ENCODE peak calls at places on chromosomes 7 and 10, in eight cellular contexts. One of them, this sample, is unnamed.

GRCh38 chr10:80204193-80204714 is 1.1 kb downstream of the ANXA11 start:
- DNase-seq in fibroblast of the aortic adventitia: no peak
- DNase-seq in HFFc6: peak; percentile 15
- DNase-seq in K562: no peak
- DNase-seq in cardiac muscle cell: no peak
- DNase-seq in ovary: no peak
- DNase-seq in Calu3: peak; percentile 87
- DNase-seq in A549: no peak
- DNase-seq in this sample: no peak

GRCh38 chr10:44333511-44333910 is 51.4 kb downstream of the CXCL12 start:
- DNase-seq in fibroblast of the aortic adventitia: no peak
- DNase-seq in HFFc6: no peak
- DNase-seq in K562: no peak
- DNase-seq in cardiac muscle cell: no peak
- DNase-seq in ovary: no peak
- DNase-seq in Calu3: no peak
- DNase-seq in A549: no peak
- DNase-seq in this sample: no peak

GRCh38 chr10:52756295-52756694 is 16.3 kb downstream of the MBL2 start:
- DNase-seq in fibroblast of the aortic adventitia: no peak
- DNase-seq in HFFc6: no peak
- DNase-seq in K562: no peak
- DNase-seq in cardiac muscle cell: peak; percentile 37
- DNase-seq in ovary: no peak
- DNase-seq in Calu3: no peak
- DNase-seq in A549: no peak
- DNase-seq in this sample: no peak

GRCh38 chr7:118755067-118755625 is 530.6 kb downstream of the ANKRD7 start:
- DNase-seq in fibroblast of the aortic adventitia: no peak
- DNase-seq in HFFc6: no peak
- DNase-seq in K562: no peak
- DNase-seq in cardiac muscle cell: no peak
- DNase-seq in ovary: no peak
- DNase-seq in Calu3: no peak
- DNase-seq in A549: no peak
- DNase-seq in this sample: no peak

GRCh38 chr7:79822620-79823240 is 311.9 kb upstream of the GNAI1 start:
- DNase-seq in fibroblast of the aortic adventitia: peak; percentile 14
- DNase-seq in HFFc6: no peak
- DNase-seq in K562: no peak
- DNase-seq in cardiac muscle cell: peak; percentile 8
- DNase-seq in ovary: no peak
- DNase-seq in Calu3: no peak
- DNase-seq in A549: no peak
- DNase-seq in this sample: no peak

GRCh38 chr7:108080094-108080656 is 50.0 kb downstream of the LAMB4 start:
- DNase-seq in fibroblast of the aortic adventitia: peak; percentile 27
- DNase-seq in HFFc6: no peak
- DNase-seq in K562: peak; percentile 90
- DNase-seq in cardiac muscle cell: peak; percentile 57
- DNase-seq in ovary: no peak
- DNase-seq in Calu3: no peak
- DNase-seq in A549: no peak
- DNase-seq in this sample: no peak

GRCh38 chr7:50206521-50207250 is 97.8 kb upstream of the IKZF1 start:
- DNase-seq in fibroblast of the aortic adventitia: no peak
- DNase-seq in HFFc6: no peak
- DNase-seq in K562: no peak
- DNase-seq in cardiac muscle cell: no peak
- DNase-seq in ovary: no peak
- DNase-seq in Calu3: no peak
- DNase-seq in A549: no peak
- DNase-seq in this sample: no peak

GRCh38 chr10:133336131-133337078 is at the start of gene CALY:
- DNase-seq in fibroblast of the aortic adventitia: no peak
- DNase-seq in HFFc6: no peak
- DNase-seq in K562: peak; percentile 78
- DNase-seq in cardiac muscle cell: no peak
- DNase-seq in ovary: no peak
- DNase-seq in Calu3: peak; percentile 25
- DNase-seq in A549: peak; percentile 72
- DNase-seq in this sample: peak; percentile 55

GRCh38 chr10:132329565-132330485 is 2.2 kb upstream of the LRRC27 start:
- DNase-seq in fibroblast of the aortic adventitia: peak; percentile 53
- DNase-seq in HFFc6: peak; percentile 66
- DNase-seq in K562: peak; percentile 52
- DNase-seq in cardiac muscle cell: peak; percentile 73
- DNase-seq in ovary: no peak
- DNase-seq in Calu3: peak; percentile 24
- DNase-seq in A549: peak; percentile 69
- DNase-seq in this sample: no peak

GRCh38 chr7:54839538-54840213 is 80.7 kb upstream of the SEC61G start:
- DNase-seq in fibroblast of the aortic adventitia: peak; percentile 82
- DNase-seq in HFFc6: peak; percentile 47
- DNase-seq in K562: peak; percentile 11
- DNase-seq in cardiac muscle cell: peak; percentile 57
- DNase-seq in ovary: peak; percentile 36
- DNase-seq in Calu3: peak; percentile 95
- DNase-seq in A549: peak; percentile 80
- DNase-seq in this sample: no peak

GRCh38 chr10:63553031-63553430 is 31.8 kb downstream of the REEP3 start:
- DNase-seq in fibroblast of the aortic adventitia: peak; percentile 61
- DNase-seq in HFFc6: peak; percentile 81
- DNase-seq in K562: no peak
- DNase-seq in cardiac muscle cell: peak; percentile 74
- DNase-seq in ovary: no peak
- DNase-seq in Calu3: peak; percentile 70
- DNase-seq in A549: no peak
- DNase-seq in this sample: no peak

GRCh38 chr7:132739271-132739955 is 163.1 kb upstream of the PLXNA4 start:
- DNase-seq in fibroblast of the aortic adventitia: peak; percentile 99
- DNase-seq in HFFc6: peak; percentile 88
- DNase-seq in K562: no peak
- DNase-seq in cardiac muscle cell: peak; percentile 93
- DNase-seq in ovary: peak; percentile 16
- DNase-seq in Calu3: no peak
- DNase-seq in A549: peak; percentile 38
- DNase-seq in this sample: no peak

GRCh38 chr10:32273326-32273725 is 73.6 kb downstream of the EPC1 start:
- DNase-seq in fibroblast of the aortic adventitia: no peak
- DNase-seq in HFFc6: no peak
- DNase-seq in K562: no peak
- DNase-seq in cardiac muscle cell: no peak
- DNase-seq in ovary: no peak
- DNase-seq in Calu3: no peak
- DNase-seq in A549: no peak
- DNase-seq in this sample: no peak

GRCh38 chr7:38561166-38561565 is 70.0 kb downstream of the AMPH start:
- DNase-seq in fibroblast of the aortic adventitia: no peak
- DNase-seq in HFFc6: peak; percentile 23
- DNase-seq in K562: no peak
- DNase-seq in cardiac muscle cell: no peak
- DNase-seq in ovary: no peak
- DNase-seq in Calu3: no peak
- DNase-seq in A549: no peak
- DNase-seq in this sample: no peak

GRCh38 chr7:4849390-4849789 is 12.4 kb downstream of the PAPOLB start:
- DNase-seq in fibroblast of the aortic adventitia: peak; percentile 35
- DNase-seq in HFFc6: peak; percentile 45
- DNase-seq in K562: peak; percentile 64
- DNase-seq in cardiac muscle cell: peak; percentile 17
- DNase-seq in ovary: no peak
- DNase-seq in Calu3: peak; percentile 55
- DNase-seq in A549: peak; percentile 21
- DNase-seq in this sample: no peak

GRCh38 chr7:49852619-49853462 is 79.4 kb downstream of the VWC2 start:
- DNase-seq in fibroblast of the aortic adventitia: peak; percentile 28
- DNase-seq in HFFc6: peak; percentile 40
- DNase-seq in K562: peak; percentile 46
- DNase-seq in cardiac muscle cell: peak; percentile 61
- DNase-seq in ovary: peak; percentile 61
- DNase-seq in Calu3: peak; percentile 68
- DNase-seq in A549: peak; percentile 34
- DNase-seq in this sample: no peak

GRCh38 chr7:74355091-74355490 is 65.9 kb downstream of the CLIP2 start:
- DNase-seq in fibroblast of the aortic adventitia: peak; percentile 85
- DNase-seq in HFFc6: peak; percentile 70
- DNase-seq in K562: no peak
- DNase-seq in cardiac muscle cell: peak; percentile 88
- DNase-seq in ovary: peak; percentile 49
- DNase-seq in Calu3: peak; percentile 77
- DNase-seq in A549: peak; percentile 47
- DNase-seq in this sample: no peak

GRCh38 chr10:77485847-77486246 is 151.8 kb downstream of the KCNMA1 start:
- DNase-seq in fibroblast of the aortic adventitia: no peak
- DNase-seq in HFFc6: no peak
- DNase-seq in K562: no peak
- DNase-seq in cardiac muscle cell: no peak
- DNase-seq in ovary: no peak
- DNase-seq in Calu3: no peak
- DNase-seq in A549: no peak
- DNase-seq in this sample: no peak

GRCh38 chr7:18901881-18902280 is 215.6 kb downstream of the TWIST1 start:
- DNase-seq in fibroblast of the aortic adventitia: peak; percentile 53
- DNase-seq in HFFc6: no peak
- DNase-seq in K562: no peak
- DNase-seq in cardiac muscle cell: no peak
- DNase-seq in ovary: no peak
- DNase-seq in Calu3: no peak
- DNase-seq in A549: no peak
- DNase-seq in this sample: no peak

GRCh38 chr10:93437946-93438795 is 44.0 kb downstream of the MYOF start:
- DNase-seq in fibroblast of the aortic adventitia: peak; percentile 74
- DNase-seq in HFFc6: peak; percentile 48
- DNase-seq in K562: no peak
- DNase-seq in cardiac muscle cell: peak; percentile 66
- DNase-seq in ovary: no peak
- DNase-seq in Calu3: no peak
- DNase-seq in A549: no peak
- DNase-seq in this sample: no peak

DNA sequence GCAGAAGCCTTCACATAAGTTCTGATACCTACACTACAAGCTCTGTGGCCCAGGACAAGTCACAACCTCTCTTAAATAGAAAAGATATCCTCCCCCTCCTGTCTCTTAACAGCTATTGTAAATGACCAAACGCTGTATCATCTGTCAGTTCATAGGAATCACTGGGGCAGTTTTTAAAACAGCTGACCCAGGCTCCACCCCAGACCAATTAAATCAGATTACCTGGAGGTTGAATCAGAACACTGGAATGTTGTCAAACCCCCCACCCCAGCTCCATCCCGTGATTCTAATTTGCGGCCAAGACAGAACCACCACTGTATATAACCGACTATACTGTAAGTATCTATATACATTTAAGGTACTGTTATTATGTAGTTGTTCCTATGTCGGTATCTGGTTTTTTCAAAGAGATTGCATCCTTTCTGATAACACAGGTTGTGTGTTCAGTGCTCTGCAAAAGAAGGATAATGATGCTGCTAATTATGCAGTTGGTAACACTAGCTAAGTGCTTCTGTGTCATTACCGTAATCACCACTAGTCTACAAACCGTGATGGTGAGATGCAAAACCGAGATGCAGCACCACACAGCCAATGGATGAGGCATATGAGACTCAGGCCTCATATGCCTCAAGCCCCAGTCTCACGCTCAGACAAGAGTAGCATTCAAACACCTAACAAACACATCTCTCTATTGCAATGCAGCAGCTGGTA is 47.4 kb downstream of the TNS3 start:
- DNase-seq in fibroblast of the aortic adventitia: no peak
- DNase-seq in HFFc6: no peak
- DNase-seq in K562: no peak
- DNase-seq in cardiac muscle cell: no peak
- DNase-seq in ovary: no peak
- DNase-seq in Calu3: peak; percentile 84
- DNase-seq in A549: no peak
- DNase-seq in this sample: no peak
- TF ChIP-seq CTCF in fibroblast of the aortic adventitia: no peak
- TF ChIP-seq CTCF in HFFc6: peak; percentile 38
- TF ChIP-seq CTCF in K562: no peak
- TF ChIP-seq CTCF in cardiac muscle cell: no peak
- TF ChIP-seq CTCF in ovary: no peak
- TF ChIP-seq CTCF in Calu3: peak; percentile 39
- TF ChIP-seq CTCF in A549: no peak
- TF ChIP-seq CTCF in this sample: no peak

GRCh38 chr10:1120761-1121160 is 64.6 kb downstream of the WDR37 start:
- DNase-seq in fibroblast of the aortic adventitia: no peak
- DNase-seq in HFFc6: no peak
- DNase-seq in K562: no peak
- DNase-seq in cardiac muscle cell: no peak
- DNase-seq in ovary: no peak
- DNase-seq in Calu3: no peak
- DNase-seq in A549: no peak
- DNase-seq in this sample: no peak
- TF ChIP-seq CTCF in fibroblast of the aortic adventitia: no peak
- TF ChIP-seq CTCF in HFFc6: no peak
- TF ChIP-seq CTCF in K562: no peak
- TF ChIP-seq CTCF in cardiac muscle cell: no peak
- TF ChIP-seq CTCF in ovary: no peak
- TF ChIP-seq CTCF in Calu3: no peak
- TF ChIP-seq CTCF in A549: no peak
- TF ChIP-seq CTCF in this sample: no peak

GRCh38 chr10:47415520-47416304 is 31.6 kb upstream of the ZNF488 start:
- DNase-seq in fibroblast of the aortic adventitia: no peak
- DNase-seq in HFFc6: no peak
- DNase-seq in K562: no peak
- DNase-seq in cardiac muscle cell: no peak
- DNase-seq in ovary: no peak
- DNase-seq in Calu3: no peak
- DNase-seq in A549: no peak
- DNase-seq in this sample: no peak
- TF ChIP-seq CTCF in fibroblast of the aortic adventitia: no peak
- TF ChIP-seq CTCF in HFFc6: no peak
- TF ChIP-seq CTCF in K562: no peak
- TF ChIP-seq CTCF in cardiac muscle cell: no peak
- TF ChIP-seq CTCF in ovary: no peak
- TF ChIP-seq CTCF in Calu3: no peak
- TF ChIP-seq CTCF in A549: no peak
- TF ChIP-seq CTCF in this sample: no peak

GRCh38 chr7:141752634-141753033 is 11.3 kb upstream of the TAS2R3 start:
- DNase-seq in fibroblast of the aortic adventitia: no peak
- DNase-seq in HFFc6: no peak
- DNase-seq in K562: no peak
- DNase-seq in cardiac muscle cell: no peak
- DNase-seq in ovary: no peak
- DNase-seq in Calu3: no peak
- DNase-seq in A549: no peak
- DNase-seq in this sample: no peak
- TF ChIP-seq CTCF in fibroblast of the aortic adventitia: peak; percentile 25
- TF ChIP-seq CTCF in HFFc6: peak; percentile 73
- TF ChIP-seq CTCF in K562: peak; percentile 28
- TF ChIP-seq CTCF in cardiac muscle cell: no peak
- TF ChIP-seq CTCF in ovary: no peak
- TF ChIP-seq CTCF in Calu3: no peak
- TF ChIP-seq CTCF in A549: no peak
- TF ChIP-seq CTCF in this sample: no peak

GRCh38 chr10:51083280-51083986 is 9.1 kb downstream of the PRKG1 start:
- DNase-seq in fibroblast of the aortic adventitia: no peak
- DNase-seq in HFFc6: no peak
- DNase-seq in K562: no peak
- DNase-seq in cardiac muscle cell: peak; percentile 47
- DNase-seq in ovary: no peak
- DNase-seq in Calu3: no peak
- DNase-seq in A549: no peak
- DNase-seq in this sample: no peak
- TF ChIP-seq CTCF in fibroblast of the aortic adventitia: no peak
- TF ChIP-seq CTCF in HFFc6: no peak
- TF ChIP-seq CTCF in K562: no peak
- TF ChIP-seq CTCF in cardiac muscle cell: no peak
- TF ChIP-seq CTCF in ovary: no peak
- TF ChIP-seq CTCF in Calu3: no peak
- TF ChIP-seq CTCF in A549: no peak
- TF ChIP-seq CTCF in this sample: no peak